ENCODE peak calls at places on chromosomes 4 and X, in eight cellular contexts. One of them, this sample, is unnamed.
A peak's percentile ranks its signal among the peaks of the same experiment; 100 is the strongest.

GRCh38 chrX:67596839-67597790 is 53.3 kb downstream of the AR start:
- DNase-seq in left colon: no peak
- DNase-seq in fibroblast of the aortic adventitia: no peak
- DNase-seq in astrocyte of the spinal cord: no peak
- DNase-seq in hypothalamus: no peak
- DNase-seq in mesothelial cell of epicardium: no peak
- DNase-seq in activated T-helper 9 cell treated with anti-CD3 and anti-CD28 coated beads, Interleukin-2, amount 50 U/mL, for 16 hours: no peak
- DNase-seq in NCI-H460: no peak
- DNase-seq in this sample: no peak

GRCh38 chr4:68218044-68218443 is 27.4 kb downstream of the TMPRSS11B start:
- DNase-seq in left colon: no peak
- DNase-seq in fibroblast of the aortic adventitia: no peak
- DNase-seq in astrocyte of the spinal cord: peak; percentile 12
- DNase-seq in hypothalamus: no peak
- DNase-seq in mesothelial cell of epicardium: no peak
- DNase-seq in activated T-helper 9 cell treated with anti-CD3 and anti-CD28 coated beads, Interleukin-2, amount 50 U/mL, for 16 hours: no peak
- DNase-seq in NCI-H460: no peak
- DNase-seq in this sample: no peak

GRCh38 chr4:86557526-86557925 is 36.6 kb upstream of the PTPN13 start:
- DNase-seq in left colon: no peak
- DNase-seq in fibroblast of the aortic adventitia: no peak
- DNase-seq in astrocyte of the spinal cord: peak; percentile 23
- DNase-seq in hypothalamus: no peak
- DNase-seq in mesothelial cell of epicardium: no peak
- DNase-seq in activated T-helper 9 cell treated with anti-CD3 and anti-CD28 coated beads, Interleukin-2, amount 50 U/mL, for 16 hours: no peak
- DNase-seq in NCI-H460: no peak
- DNase-seq in this sample: no peak

GRCh38 chrX:135416546-135416945 is 5.2 kb upstream of the SMIM10L2A start:
- DNase-seq in left colon: no peak
- DNase-seq in fibroblast of the aortic adventitia: no peak
- DNase-seq in astrocyte of the spinal cord: no peak
- DNase-seq in hypothalamus: no peak
- DNase-seq in mesothelial cell of epicardium: no peak
- DNase-seq in activated T-helper 9 cell treated with anti-CD3 and anti-CD28 coated beads, Interleukin-2, amount 50 U/mL, for 16 hours: no peak
- DNase-seq in NCI-H460: no peak
- DNase-seq in this sample: no peak

GRCh38 chr4:24105183-24106039 is 215.6 kb upstream of the PPARGC1A start:
- DNase-seq in left colon: no peak
- DNase-seq in fibroblast of the aortic adventitia: peak; percentile 92
- DNase-seq in astrocyte of the spinal cord: peak; percentile 95
- DNase-seq in hypothalamus: no peak
- DNase-seq in mesothelial cell of epicardium: no peak
- DNase-seq in activated T-helper 9 cell treated with anti-CD3 and anti-CD28 coated beads, Interleukin-2, amount 50 U/mL, for 16 hours: no peak
- DNase-seq in NCI-H460: no peak
- DNase-seq in this sample: no peak

GRCh38 chr4:168059251-168059650 is 33.1 kb upstream of the ANXA10 start:
- DNase-seq in left colon: no peak
- DNase-seq in fibroblast of the aortic adventitia: peak; percentile 76
- DNase-seq in astrocyte of the spinal cord: peak; percentile 62
- DNase-seq in hypothalamus: no peak
- DNase-seq in mesothelial cell of epicardium: no peak
- DNase-seq in activated T-helper 9 cell treated with anti-CD3 and anti-CD28 coated beads, Interleukin-2, amount 50 U/mL, for 16 hours: no peak
- DNase-seq in NCI-H460: no peak
- DNase-seq in this sample: no peak

GRCh38 chr4:176236909-176237308 is 32.1 kb downstream of the ASB5 start:
- DNase-seq in left colon: no peak
- DNase-seq in fibroblast of the aortic adventitia: peak; percentile 13
- DNase-seq in astrocyte of the spinal cord: no peak
- DNase-seq in hypothalamus: no peak
- DNase-seq in mesothelial cell of epicardium: no peak
- DNase-seq in activated T-helper 9 cell treated with anti-CD3 and anti-CD28 coated beads, Interleukin-2, amount 50 U/mL, for 16 hours: no peak
- DNase-seq in NCI-H460: no peak
- DNase-seq in this sample: no peak

GRCh38 chrX:153646620-153647373 is at the start of gene DUSP9:
- DNase-seq in left colon: no peak
- DNase-seq in fibroblast of the aortic adventitia: no peak
- DNase-seq in astrocyte of the spinal cord: no peak
- DNase-seq in hypothalamus: no peak
- DNase-seq in mesothelial cell of epicardium: no peak
- DNase-seq in activated T-helper 9 cell treated with anti-CD3 and anti-CD28 coated beads, Interleukin-2, amount 50 U/mL, for 16 hours: no peak
- DNase-seq in NCI-H460: peak; percentile 43
- DNase-seq in this sample: no peak

GRCh38 chrX:643911-644303 is 13.3 kb downstream of the SHOX start:
- DNase-seq in left colon: no peak
- DNase-seq in fibroblast of the aortic adventitia: no peak
- DNase-seq in astrocyte of the spinal cord: no peak
- DNase-seq in hypothalamus: no peak
- DNase-seq in mesothelial cell of epicardium: no peak
- DNase-seq in activated T-helper 9 cell treated with anti-CD3 and anti-CD28 coated beads, Interleukin-2, amount 50 U/mL, for 16 hours: no peak
- DNase-seq in NCI-H460: no peak
- DNase-seq in this sample: no peak

GRCh38 chr4:163755013-163755412 is 260.5 kb downstream of the TMA16 start:
- DNase-seq in left colon: no peak
- DNase-seq in fibroblast of the aortic adventitia: peak; percentile 0
- DNase-seq in astrocyte of the spinal cord: peak; percentile 46
- DNase-seq in hypothalamus: peak; percentile 9
- DNase-seq in mesothelial cell of epicardium: no peak
- DNase-seq in activated T-helper 9 cell treated with anti-CD3 and anti-CD28 coated beads, Interleukin-2, amount 50 U/mL, for 16 hours: no peak
- DNase-seq in NCI-H460: no peak
- DNase-seq in this sample: no peak

GRCh38 chr4:121252224-121252806 is 88.2 kb upstream of the TNIP3 start:
- DNase-seq in left colon: peak; percentile 46
- DNase-seq in fibroblast of the aortic adventitia: peak; percentile 71
- DNase-seq in astrocyte of the spinal cord: peak; percentile 78
- DNase-seq in hypothalamus: peak; percentile 59
- DNase-seq in mesothelial cell of epicardium: peak; percentile 42
- DNase-seq in activated T-helper 9 cell treated with anti-CD3 and anti-CD28 coated beads, Interleukin-2, amount 50 U/mL, for 16 hours: peak; percentile 33
- DNase-seq in NCI-H460: peak; percentile 64
- DNase-seq in this sample: peak; percentile 18

GRCh38 chr4:68228568-68228967 is 16.9 kb downstream of the TMPRSS11B start:
- DNase-seq in left colon: no peak
- DNase-seq in fibroblast of the aortic adventitia: no peak
- DNase-seq in astrocyte of the spinal cord: no peak
- DNase-seq in hypothalamus: no peak
- DNase-seq in mesothelial cell of epicardium: no peak
- DNase-seq in activated T-helper 9 cell treated with anti-CD3 and anti-CD28 coated beads, Interleukin-2, amount 50 U/mL, for 16 hours: no peak
- DNase-seq in NCI-H460: no peak
- DNase-seq in this sample: no peak

GRCh38 chrX:134180566-134180965 is 56.4 kb upstream of the CCDC160 start:
- DNase-seq in left colon: no peak
- DNase-seq in fibroblast of the aortic adventitia: no peak
- DNase-seq in astrocyte of the spinal cord: no peak
- DNase-seq in hypothalamus: no peak
- DNase-seq in mesothelial cell of epicardium: no peak
- DNase-seq in activated T-helper 9 cell treated with anti-CD3 and anti-CD28 coated beads, Interleukin-2, amount 50 U/mL, for 16 hours: no peak
- DNase-seq in NCI-H460: no peak
- DNase-seq in this sample: no peak

GRCh38 chrX:64427281-64427680 is 32.0 kb upstream of the MTMR8 start:
- DNase-seq in left colon: no peak
- DNase-seq in fibroblast of the aortic adventitia: no peak
- DNase-seq in astrocyte of the spinal cord: no peak
- DNase-seq in hypothalamus: no peak
- DNase-seq in mesothelial cell of epicardium: no peak
- DNase-seq in activated T-helper 9 cell treated with anti-CD3 and anti-CD28 coated beads, Interleukin-2, amount 50 U/mL, for 16 hours: no peak
- DNase-seq in NCI-H460: no peak
- DNase-seq in this sample: no peak

GRCh38 chrX:72107320-72107719 is 24.4 kb downstream of the RTL5 start:
- DNase-seq in left colon: no peak
- DNase-seq in fibroblast of the aortic adventitia: peak; percentile 27
- DNase-seq in astrocyte of the spinal cord: no peak
- DNase-seq in hypothalamus: no peak
- DNase-seq in mesothelial cell of epicardium: no peak
- DNase-seq in activated T-helper 9 cell treated with anti-CD3 and anti-CD28 coated beads, Interleukin-2, amount 50 U/mL, for 16 hours: no peak
- DNase-seq in NCI-H460: no peak
- DNase-seq in this sample: no peak

GRCh38 chr4:40630335-40631021 is 814 bp upstream of the RBM47 start:
- DNase-seq in left colon: peak; percentile 86
- DNase-seq in fibroblast of the aortic adventitia: no peak
- DNase-seq in astrocyte of the spinal cord: no peak
- DNase-seq in hypothalamus: no peak
- DNase-seq in mesothelial cell of epicardium: peak; percentile 23
- DNase-seq in activated T-helper 9 cell treated with anti-CD3 and anti-CD28 coated beads, Interleukin-2, amount 50 U/mL, for 16 hours: no peak
- DNase-seq in NCI-H460: peak; percentile 24
- DNase-seq in this sample: no peak

GRCh38 chrX:122591546-122591945 is 592.5 kb upstream of the GRIA3 start:
- DNase-seq in left colon: no peak
- DNase-seq in fibroblast of the aortic adventitia: no peak
- DNase-seq in astrocyte of the spinal cord: no peak
- DNase-seq in hypothalamus: no peak
- DNase-seq in mesothelial cell of epicardium: no peak
- DNase-seq in activated T-helper 9 cell treated with anti-CD3 and anti-CD28 coated beads, Interleukin-2, amount 50 U/mL, for 16 hours: no peak
- DNase-seq in NCI-H460: no peak
- DNase-seq in this sample: no peak

GRCh38 chr4:62250100-62250499 is 1050.0 kb downstream of the ADGRL3 start:
- DNase-seq in left colon: no peak
- DNase-seq in fibroblast of the aortic adventitia: no peak
- DNase-seq in astrocyte of the spinal cord: no peak
- DNase-seq in hypothalamus: no peak
- DNase-seq in mesothelial cell of epicardium: no peak
- DNase-seq in activated T-helper 9 cell treated with anti-CD3 and anti-CD28 coated beads, Interleukin-2, amount 50 U/mL, for 16 hours: no peak
- DNase-seq in NCI-H460: no peak
- DNase-seq in this sample: no peak

GRCh38 chrX:22025751-22026150 is 6.4 kb upstream of the PHEX start:
- DNase-seq in left colon: no peak
- DNase-seq in fibroblast of the aortic adventitia: peak; percentile 9
- DNase-seq in astrocyte of the spinal cord: no peak
- DNase-seq in hypothalamus: no peak
- DNase-seq in mesothelial cell of epicardium: no peak
- DNase-seq in activated T-helper 9 cell treated with anti-CD3 and anti-CD28 coated beads, Interleukin-2, amount 50 U/mL, for 16 hours: no peak
- DNase-seq in NCI-H460: no peak
- DNase-seq in this sample: no peak

GRCh38 chr4:145536044-145536443 is 54.4 kb downstream of the SMAD1 start:
- DNase-seq in left colon: no peak
- DNase-seq in fibroblast of the aortic adventitia: peak; percentile 40
- DNase-seq in astrocyte of the spinal cord: no peak
- DNase-seq in hypothalamus: no peak
- DNase-seq in mesothelial cell of epicardium: no peak
- DNase-seq in activated T-helper 9 cell treated with anti-CD3 and anti-CD28 coated beads, Interleukin-2, amount 50 U/mL, for 16 hours: no peak
- DNase-seq in NCI-H460: no peak
- DNase-seq in this sample: no peak

GRCh38 chr4:38266616-38267015 is 306.4 kb downstream of the PTTG2 start:
- DNase-seq in left colon: no peak
- DNase-seq in fibroblast of the aortic adventitia: no peak
- DNase-seq in astrocyte of the spinal cord: peak; percentile 24
- DNase-seq in hypothalamus: peak; percentile 85
- DNase-seq in mesothelial cell of epicardium: no peak
- DNase-seq in activated T-helper 9 cell treated with anti-CD3 and anti-CD28 coated beads, Interleukin-2, amount 50 U/mL, for 16 hours: no peak
- DNase-seq in NCI-H460: no peak
- DNase-seq in this sample: no peak

GRCh38 chr4:8290701-8290970 is 21.1 kb downstream of the HTRA3 start:
- DNase-seq in left colon: no peak
- DNase-seq in fibroblast of the aortic adventitia: no peak
- DNase-seq in astrocyte of the spinal cord: no peak
- DNase-seq in hypothalamus: no peak
- DNase-seq in mesothelial cell of epicardium: no peak
- DNase-seq in activated T-helper 9 cell treated with anti-CD3 and anti-CD28 coated beads, Interleukin-2, amount 50 U/mL, for 16 hours: no peak
- DNase-seq in NCI-H460: no peak
- DNase-seq in this sample: no peak

GRCh38 chr4:100870940-100871772 is 353.3 kb upstream of the EMCN start:
- DNase-seq in left colon: no peak
- DNase-seq in fibroblast of the aortic adventitia: no peak
- DNase-seq in astrocyte of the spinal cord: no peak
- DNase-seq in hypothalamus: no peak
- DNase-seq in mesothelial cell of epicardium: no peak
- DNase-seq in activated T-helper 9 cell treated with anti-CD3 and anti-CD28 coated beads, Interleukin-2, amount 50 U/mL, for 16 hours: no peak
- DNase-seq in NCI-H460: no peak
- DNase-seq in this sample: no peak